ENCODE peak calls at places on chromosomes 13 and 19, in nine cellular contexts. H is IMR-90, R is B cell, E is neural progenitor cell, C is cardiac fibroblast, N is PC-3, I is endothelial cell, B is foreskin fibroblast, X is hepatocyte. J is an unnamed sample.

GRCh38 chr19:30049226-30049625 is 107.2 kb downstream of the URI1 start:
- DNase-seq in C (no peak), E (no peak), N (no peak), B (no peak), R (no peak), H (no peak), X (no peak), I (no peak), J (no peak)

GRCh38 chr19:31140717-31141116 is 208.5 kb downstream of the TSHZ3 start:
- DNase-seq in N (peak), H (peak), B (peak), I (no peak), E (no peak), C (peak), X (no peak), R (no peak), J (no peak)

GRCh38 chr19:2049741-2050348 is 1.2 kb downstream of the MKNK2 start:
- DNase-seq in E (peak), R (peak), B (peak), H (peak), N (peak), C (peak), I (peak), X (peak), J (peak)

GRCh38 chr19:18415177-18415867 is 3.9 kb upstream of the SSBP4 start:
- DNase-seq in C (peak), I (no peak), R (no peak), N (no peak), H (peak), E (no peak), X (peak), B (peak), J (peak)

GRCh38 chr19:13153627-13154240 is 3.5 kb downstream of the IER2 start:
- DNase-seq in E (no peak), I (peak), B (peak), X (peak), C (peak), H (no peak), N (peak), R (peak), J (peak)

GRCh38 chr19:11286312-11286974 is 9.5 kb upstream of the TSPAN16 start:
- DNase-seq in B (peak), N (no peak), R (no peak), X (no peak), C (peak), E (no peak), I (no peak), H (peak), J (no peak)

GRCh38 chr13:98134901-98135300 is 8.0 kb upstream of the FARP1 start:
- DNase-seq in E (no peak), H (no peak), N (no peak), I (no peak), B (no peak), C (no peak), X (no peak), R (no peak), J (no peak)

GRCh38 chr13:40409278-40409677 is 257.2 kb downstream of the FOXO1 start:
- DNase-seq in N (no peak), R (no peak), B (no peak), I (no peak), C (no peak), H (no peak), E (no peak), X (no peak), J (no peak)

GRCh38 chr19:58033741-58034475 is at the start of gene ZSCAN1:
- DNase-seq in C (peak), X (peak), I (peak), E (peak), H (peak), R (peak), B (peak), N (no peak), J (peak)

GRCh38 chr13:95540848-95541247 is 11.7 kb upstream of the CLDN10 start:
- DNase-seq in E (no peak), C (no peak), B (no peak), I (no peak), X (no peak), H (no peak), R (no peak), N (no peak), J (no peak)

GRCh38 chr19:18939922-18940775 is 868 bp downstream of the HOMER3 start:
- DNase-seq in B (peak), C (peak), R (no peak), X (peak), E (peak), I (peak), H (peak), N (peak), J (peak)

GRCh38 chr19:40312533-40312932 is 27.4 kb upstream of the AKT2 start:
- DNase-seq in C (no peak), H (no peak), B (no peak), R (no peak), X (no peak), I (no peak), N (no peak), E (peak), J (no peak)
- TF ChIP-seq CTCF in C (no peak), H (no peak), B (no peak), R (no peak), X (no peak), I (no peak), N (no peak), E (peak), J (no peak)

GRCh38 chr13:84574851-84575250 is 692.6 kb upstream of the SLITRK1 start:
- DNase-seq in X (peak), E (no peak), I (no peak), R (no peak), B (peak), H (peak), C (peak), N (peak), J (no peak)
- TF ChIP-seq CTCF in X (peak), E (peak), I (no peak), R (no peak), B (peak), H (peak), C (peak), N (peak), J (no peak)

DNA sequence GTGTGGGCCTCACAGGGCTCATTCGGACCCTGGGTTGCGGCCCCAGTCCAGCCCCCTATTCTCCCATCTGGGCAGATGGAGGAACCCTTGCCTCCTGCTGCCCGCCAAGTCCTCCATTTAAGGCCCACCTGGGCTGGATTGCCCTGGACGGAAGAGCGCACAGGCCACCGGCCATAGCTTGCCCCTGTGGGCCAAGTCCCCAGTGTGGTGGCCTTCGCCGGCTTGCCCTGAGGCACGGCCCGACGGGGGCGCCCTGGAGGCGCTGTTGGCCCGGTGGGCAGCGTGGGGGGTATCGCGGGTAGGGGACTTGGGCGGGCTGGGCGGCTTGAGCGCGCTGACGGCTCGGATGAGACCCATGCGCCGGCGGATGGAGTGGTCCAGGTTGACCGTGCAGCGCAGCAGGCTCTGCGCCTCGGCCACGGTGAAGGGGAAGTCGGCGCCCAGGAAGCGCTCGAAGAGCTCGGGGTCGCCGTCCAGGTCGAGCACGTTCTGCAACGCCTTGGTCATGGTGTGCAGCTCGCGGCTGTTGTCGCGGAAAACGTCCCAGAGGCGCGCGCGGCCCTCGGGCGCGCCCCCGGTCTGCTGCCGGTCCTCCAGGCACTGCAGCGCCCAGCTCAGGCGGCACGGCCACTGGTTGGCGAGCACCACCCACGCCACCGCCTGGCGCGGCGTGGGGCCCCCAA is 8.8 kb downstream of the NKPD1 start:
- DNase-seq in E (peak), R (no peak), B (no peak), I (no peak), X (no peak), C (no peak), H (no peak), N (no peak), J (no peak)
- TF ChIP-seq CTCF in E (peak), R (no peak), B (no peak), I (no peak), X (no peak), C (no peak), H (no peak), N (no peak), J (no peak)

DNA sequence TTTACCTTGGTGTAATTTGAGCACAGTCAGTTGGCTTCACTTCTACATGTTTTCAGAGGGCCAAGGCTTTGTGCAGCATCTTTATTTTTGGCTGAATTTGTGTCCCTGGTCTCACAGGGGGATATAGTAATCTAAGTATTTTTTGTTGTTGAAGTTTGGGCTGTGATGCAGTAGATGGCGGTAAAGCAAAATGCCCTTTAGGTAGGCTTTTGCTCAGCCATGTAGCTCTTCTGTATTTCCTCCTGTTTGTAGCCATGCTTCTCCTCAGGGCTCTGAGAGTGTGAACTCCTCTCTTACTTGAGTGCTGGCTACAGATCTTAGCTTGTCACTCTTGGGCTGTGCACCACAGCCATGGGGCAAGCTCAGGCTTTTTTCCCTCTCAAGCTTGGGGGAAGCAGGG is 328.6 kb downstream of the SLITRK5 start:
- DNase-seq in I (no peak), H (no peak), B (no peak), R (no peak), C (no peak), N (no peak), X (no peak), E (no peak), J (no peak)
- TF ChIP-seq CTCF in I (no peak), H (peak), B (no peak), R (no peak), C (no peak), N (no peak), X (no peak), E (no peak), J (no peak)

DNA sequence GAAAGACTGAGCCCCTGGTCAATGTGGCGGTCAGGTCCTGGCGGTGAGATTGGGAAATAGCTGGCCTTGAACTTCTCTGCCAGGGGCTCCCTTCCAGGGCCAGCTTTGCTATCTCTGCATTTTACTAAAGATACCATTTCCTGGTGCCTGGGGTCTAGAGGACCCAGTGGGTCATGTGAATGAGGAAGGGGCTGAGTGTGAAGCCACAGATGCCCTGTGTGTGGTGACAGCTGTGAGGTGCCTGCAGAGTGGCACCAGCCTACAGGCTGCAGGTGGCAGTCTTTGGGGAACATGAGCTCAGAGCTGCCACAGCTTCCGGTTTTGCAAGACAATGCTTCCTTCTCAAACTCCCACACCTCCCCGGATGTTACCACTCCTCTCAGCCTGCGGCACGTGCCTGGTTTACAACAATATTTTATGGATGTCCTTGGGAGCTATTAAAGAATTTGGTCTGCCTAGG is 5.2 kb upstream of the MLNR start:
- DNase-seq in X (no peak), R (peak), E (no peak), I (no peak), B (peak), H (peak), C (peak), N (peak), J (no peak)
- TF ChIP-seq CTCF in X (no peak), R (peak), E (no peak), I (no peak), B (peak), H (no peak), C (no peak), N (no peak), J (no peak)

GRCh38 chr13:78241278-78241919 is 322.8 kb upstream of the EDNRB start:
- DNase-seq in E (peak), X (peak), H (peak), C (peak), I (peak), R (no peak), B (peak), N (peak), J (peak)
- TF ChIP-seq CTCF in E (peak), X (peak), H (peak), C (peak), I (peak), R (peak), B (peak), N (peak), J (peak)

DNA sequence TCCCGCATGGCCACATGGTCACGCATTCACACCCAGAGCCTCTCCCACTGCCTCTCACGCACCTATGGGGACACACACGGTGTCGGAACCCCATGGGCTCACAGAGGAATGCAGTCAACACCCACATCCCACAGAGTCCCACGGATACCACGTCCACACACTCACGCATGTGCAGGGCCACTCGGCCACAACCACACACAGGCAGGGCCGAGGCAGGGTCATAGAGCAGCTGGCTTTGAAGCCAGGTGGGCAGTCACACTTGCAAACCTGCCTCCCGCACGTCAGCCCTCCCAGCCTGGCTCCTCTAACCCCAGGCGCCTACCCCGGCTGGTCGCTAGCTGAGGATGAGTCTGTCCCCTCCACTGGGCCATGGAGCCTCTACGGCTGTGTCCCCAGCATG is 8.1 kb downstream of the ERCC2 start:
- DNase-seq in B (no peak), I (no peak), C (no peak), E (no peak), H (no peak), N (no peak), R (no peak), X (no peak), J (no peak)
- TF ChIP-seq CTCF in B (no peak), I (no peak), C (no peak), E (no peak), H (no peak), N (no peak), R (no peak), X (no peak), J (no peak)

GRCh38 chr19:43224855-43225253 is 19.4 kb upstream of the PSG4 start:
- DNase-seq in C (no peak), E (no peak), I (no peak), X (no peak), R (no peak), N (no peak), H (no peak), B (no peak), J (no peak)

DNA sequence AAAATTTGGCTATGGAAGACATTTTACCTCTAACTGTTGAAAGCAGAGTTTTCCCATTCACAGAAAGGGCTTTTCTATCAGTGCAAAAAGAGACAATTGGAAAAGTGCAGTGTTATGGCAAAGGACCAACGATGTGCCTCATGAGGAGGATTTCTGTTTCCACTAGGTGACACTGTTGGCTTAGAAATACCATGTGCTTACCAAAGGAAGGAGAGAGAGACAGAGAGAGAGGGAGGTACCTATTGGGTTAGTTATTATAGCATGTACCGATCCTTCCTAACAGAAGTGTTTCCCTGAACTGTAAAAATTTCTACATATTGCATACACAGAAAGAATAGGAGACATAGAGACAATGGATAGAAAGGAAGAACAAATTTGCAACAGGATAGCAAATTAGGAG is 23.9 kb upstream of the PSG4 start:
- DNase-seq in I (no peak), R (no peak), E (no peak), H (peak), C (peak), X (no peak), N (peak), B (peak), J (no peak)
- TF ChIP-seq CTCF in I (no peak), R (no peak), E (no peak), H (peak), C (peak), X (no peak), N (no peak), B (no peak), J (no peak)

GRCh38 chr19:7908742-7909461 is 5.2 kb downstream of the MAP2K7 start:
- DNase-seq in X (no peak), I (no peak), N (no peak), H (no peak), B (no peak), R (no peak), C (no peak), E (no peak), J (no peak)
- TF ChIP-seq CTCF in X (no peak), I (no peak), N (peak), H (no peak), B (no peak), R (no peak), C (no peak), E (no peak), J (no peak)